ENCODE peak calls at places on chromosome 15, in four cellular contexts. F is heart left ventricle, Z is Panc1, I is left ventricle myocardium inferior. W is an unnamed sample.

GRCh38 chr15:48645558-48646330 is at the start of gene FBN1:
- DNase-seq in Z (no peak), I (peak; percentile 71), F (peak; percentile 79), W (peak; percentile 79)

GRCh38 chr15:66966256-66966655 is 99.1 kb upstream of the SMAD3 start:
- DNase-seq in I (no peak), Z (no peak), F (no peak), W (no peak)

GRCh38 chr15:66581972-66582537 is 16.3 kb upstream of the LCTL start:
- DNase-seq in Z (no peak), I (no peak), F (no peak), W (no peak)

GRCh38 chr15:56805466-56806146 is 72.3 kb upstream of the ZNF280D start:
- DNase-seq in F (no peak), Z (peak; percentile 48), I (no peak), W (no peak)

GRCh38 chr15:45184562-45185041 is 3.2 kb downstream of the SHF start:
- DNase-seq in I (no peak), F (no peak), Z (no peak), W (no peak)

GRCh38 chr15:92949604-92950249 is 49.6 kb downstream of the CHD2 start:
- DNase-seq in I (no peak), Z (no peak), F (no peak), W (no peak)

GRCh38 chr15:55884223-55884622 is 109.2 kb downstream of the NEDD4 start:
- DNase-seq in I (no peak), F (no peak), Z (no peak), W (no peak)

GRCh38 chr15:82646250-82647044 is 716 bp downstream of the CPEB1 start:
- DNase-seq in F (no peak), Z (no peak), I (no peak), W (peak; percentile 61)

GRCh38 chr15:71495381-71495780 is 315.0 kb upstream of the NR2E3 start:
- DNase-seq in Z (no peak), I (no peak), F (no peak), W (no peak)

GRCh38 chr15:68574051-68574450 is 4.7 kb upstream of the CORO2B start:
- DNase-seq in I (no peak), F (no peak), Z (no peak), W (no peak)
- H3K4me1 ChIP-seq in I (peaks cover 16% of the 10 kb centered on the region), F (peaks cover 6% of the 10 kb centered on the region), Z (no peaks in the 10 kb centered on the region), W (peaks cover 13% of the 10 kb centered on the region)

DNA sequence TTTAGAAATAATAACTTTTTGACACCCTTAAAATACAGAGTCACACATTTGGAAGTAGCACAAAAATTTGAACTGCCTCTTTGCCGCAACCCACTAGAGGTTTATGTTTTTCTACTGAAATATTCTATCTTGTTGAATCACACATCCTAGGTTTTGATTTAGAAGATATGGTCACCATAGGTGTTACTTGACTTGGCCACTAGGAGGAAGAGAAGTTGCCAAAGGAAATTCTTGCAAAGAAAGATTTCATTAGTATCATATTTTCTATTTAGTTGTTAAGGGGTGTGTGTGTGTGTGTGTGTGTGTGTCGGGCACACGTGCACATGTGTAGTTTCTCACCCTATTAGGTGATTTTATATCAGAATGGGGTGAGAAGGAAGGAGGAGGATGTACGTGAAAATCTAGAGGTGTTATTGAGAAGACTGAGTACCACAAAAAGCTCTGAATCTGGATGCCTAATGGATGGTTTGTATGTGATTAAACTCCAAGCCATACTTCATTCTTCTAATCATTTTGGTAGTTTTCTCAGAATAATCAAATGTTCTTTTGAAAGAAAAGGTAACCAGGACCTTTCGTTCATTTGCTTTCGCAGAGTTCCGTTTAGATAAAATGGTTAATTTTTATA is 31.5 kb downstream of the ZFAND6 start:
- DNase-seq in Z (no peak), I (no peak), F (no peak), W (no peak)
- TF ChIP-seq CTCF in Z (peak; percentile 51), I (no peak), F (no peak), W (no peak)

GRCh38 chr15:63460210-63461135 is 43.9 kb upstream of the USP3 start:
- DNase-seq in I (no peak), F (no peak), Z (no peak), W (no peak)
- H3K27ac ChIP-seq in I (no peak overlapping the region), F (no peak overlapping the region), Z (peak overlapping the region; percentile 24), W (no peak overlapping the region)

GRCh38 chr15:51841401-51842040 is 12.1 kb downstream of the TMOD3 start:
- DNase-seq in Z (no peak), I (no peak), F (no peak), W (no peak)
- H3K4me1 ChIP-seq in Z (peaks cover 47% of the 10 kb centered on the region), I (peaks cover 94% of the 10 kb centered on the region), F (peaks cover 42% of the 10 kb centered on the region), W (peaks cover 43% of the 10 kb centered on the region)

GRCh38 chr15:101641134-101641764 is 10.9 kb downstream of the TM2D3 start:
- DNase-seq in I (peak; percentile 75), Z (peak; percentile 61), F (peak; percentile 74), W (peak; percentile 77)

GRCh38 chr15:101641894-101642293 is 10.3 kb downstream of the TM2D3 start:
- DNase-seq in F (no peak), Z (no peak), I (no peak), W (no peak)

GRCh38 chr15:101637549-101638318 is 14.4 kb downstream of the TM2D3 start:
- DNase-seq in I (no peak), F (no peak), Z (no peak), W (no peak)

GRCh38 chr15:101646652-101647051 is 5.5 kb downstream of the TM2D3 start:
- DNase-seq in I (peak; percentile 33), F (peak; percentile 43), Z (no peak), W (peak; percentile 50)

GRCh38 chr15:101642361-101642760 is 9.8 kb downstream of the TM2D3 start:
- DNase-seq in F (no peak), Z (no peak), I (no peak), W (no peak)
- TF ChIP-seq CTCF in F (no peak), Z (peak; percentile 22), I (peak; percentile 14), W (no peak)

W was measured in thyroid gland.